ENCODE peak calls at places on chromosome 7, in six cellular contexts. J is ovary, I is hepatocyte, T is lower lobe of right lung, U is right cardiac atrium, L is GM23248. M is an unnamed sample.

GRCh38 chr7:45594780-45595535 is 20.8 kb downstream of the ADCY1 start:
- DNase-seq in J (no peak), T (no peak), L (no peak), U (no peak), I (no peak), M (no peak)

GRCh38 chr7:70738080-70738479 is 393.9 kb upstream of the GALNT17 start:
- DNase-seq in L (peak; percentile 74), J (no peak), U (no peak), T (no peak), I (peak; percentile 41), M (no peak)

GRCh38 chr7:79452495-79453265 is 787 bp downstream of the MAGI2 start:
- DNase-seq in T (peak; percentile 42), J (peak; percentile 57), L (peak; percentile 65), I (peak; percentile 46), U (peak; percentile 66), M (peak; percentile 13)

GRCh38 chr7:32588657-32589056 is 93.4 kb downstream of the AVL9 start:
- DNase-seq in L (peak; percentile 81), T (no peak), I (peak; percentile 16), U (no peak), J (no peak), M (no peak)

GRCh38 chr7:123871998-123872867 is 27.3 kb downstream of the HYAL4 start:
- DNase-seq in J (peak; percentile 31), U (peak; percentile 44), I (peak; percentile 77), L (peak; percentile 50), T (no peak), M (peak; percentile 75)

GRCh38 chr7:25727876-25728275 is 424.1 kb upstream of the NFE2L3 start:
- DNase-seq in T (no peak), L (no peak), U (no peak), I (no peak), J (no peak), M (peak; percentile 36)

GRCh38 chr7:116101709-116102108 is 71.1 kb upstream of the TFEC start:
- DNase-seq in J (no peak), I (no peak), U (no peak), L (peak; percentile 83), T (no peak), M (no peak)

GRCh38 chr7:4880218-4880617 is 3.3 kb downstream of the RADIL start:
- DNase-seq in T (peak; percentile 54), I (no peak), J (no peak), L (no peak), U (no peak), M (no peak)

GRCh38 chr7:76031964-76032363 is 15.8 kb downstream of the STYXL1 start:
- DNase-seq in T (no peak), I (no peak), U (no peak), J (no peak), L (no peak), M (no peak)

GRCh38 chr7:32891800-32892520 is 400 bp upstream of the KBTBD2 start:
- DNase-seq in L (peak; percentile 99), I (peak; percentile 98), T (peak; percentile 98), J (peak; percentile 96), U (peak; percentile 99), M (peak; percentile 99)

GRCh38 chr7:84113906-84114875 is 80.4 kb downstream of the SEMA3A start:
- DNase-seq in T (no peak), L (no peak), I (no peak), U (no peak), J (no peak), M (peak; percentile 8)

GRCh38 chr7:35736725-35737124 is 41.8 kb upstream of the HERPUD2 start:
- DNase-seq in L (peak; percentile 61), J (no peak), T (no peak), I (peak; percentile 53), U (no peak), M (no peak)

GRCh38 chr7:77797734-77798393 is 370 bp downstream of the TMEM60 start:
- DNase-seq in T (no peak), L (peak; percentile 68), J (no peak), U (no peak), I (no peak), M (no peak)

GRCh38 chr7:128938524-128939074 is 872 bp downstream of the IRF5 start:
- DNase-seq in I (no peak), U (peak; percentile 70), T (peak; percentile 70), L (peak; percentile 22), J (no peak), M (no peak)

GRCh38 chr7:71886066-71886465 is 526.1 kb downstream of the CALN1 start:
- DNase-seq in T (no peak), I (no peak), L (no peak), J (no peak), U (no peak), M (no peak)

GRCh38 chr7:68868975-68869374 is 729.3 kb upstream of the AUTS2 start:
- DNase-seq in L (no peak), J (no peak), I (no peak), U (no peak), T (no peak), M (no peak)

GRCh38 chr7:69732203-69732602 is 133.9 kb downstream of the AUTS2 start:
- DNase-seq in I (peak; percentile 66), T (no peak), L (no peak), U (no peak), J (no peak), M (no peak)

GRCh38 chr7:22566176-22566575 is 66.2 kb upstream of the STEAP1B start:
- DNase-seq in I (no peak), U (no peak), L (no peak), J (no peak), T (no peak), M (no peak)

GRCh38 chr7:17369686-17370426 is 71.4 kb downstream of the AHR start:
- DNase-seq in L (peak; percentile 95), I (peak; percentile 74), T (no peak), U (no peak), J (peak; percentile 29), M (no peak)

GRCh38 chr7:151076863-151077704 is 3.5 kb downstream of the FASTK start:
- DNase-seq in T (no peak), J (peak; percentile 36), U (peak; percentile 73), I (no peak), L (peak; percentile 49), M (no peak)

GRCh38 chr7:102111758-102112119 is 174.9 kb upstream of the SH2B2 start:
- DNase-seq in I (no peak), T (no peak), L (no peak), U (no peak), J (no peak), M (no peak)

GRCh38 chr7:2255145-2256139 is 13.4 kb downstream of the NUDT1 start:
- DNase-seq in I (no peak), L (no peak), J (no peak), T (no peak), U (peak; percentile 33), M (no peak)

GRCh38 chr7:2253525-2254244 is 11.7 kb downstream of the NUDT1 start:
- DNase-seq in L (no peak), I (no peak), U (no peak), T (no peak), J (no peak), M (no peak)

GRCh38 chr7:2256306-2257045 is 14.4 kb downstream of the NUDT1 start:
- DNase-seq in U (no peak), J (no peak), I (no peak), T (no peak), L (no peak), M (no peak)

GRCh38 chr7:2253021-2253420 is 11.0 kb downstream of the NUDT1 start:
- DNase-seq in J (no peak), U (no peak), I (no peak), T (no peak), L (no peak), M (no peak)

GRCh38 chr7:2254429-2255144 is 12.6 kb downstream of the NUDT1 start:
- DNase-seq in T (no peak), J (no peak), L (no peak), U (peak; percentile 33), I (no peak), M (no peak)
- H3K4me1 ChIP-seq in T (peaks cover 2% of the 10 kb centered on the region), J (no peaks in the 10 kb centered on the region), L (peaks cover 6% of the 10 kb centered on the region), U (no peaks in the 10 kb centered on the region), I (no peaks in the 10 kb centered on the region), M (no peaks in the 10 kb centered on the region)

GRCh38 chr7:6480323-6480660 is 32.5 kb upstream of the DAGLB start:
- DNase-seq in U (no peak), J (no peak), T (no peak), L (peak; percentile 54), I (no peak), M (no peak)

GRCh38 chr7:6479067-6479466 is 31.3 kb upstream of the DAGLB start:
- DNase-seq in J (no peak), T (no peak), U (no peak), I (no peak), L (no peak), M (no peak)

GRCh38 chr7:6482743-6483119 is 35.0 kb upstream of the DAGLB start:
- DNase-seq in I (no peak), U (no peak), L (peak; percentile 33), J (no peak), T (no peak), M (no peak)

GRCh38 chr7:6482307-6482706 is 34.6 kb upstream of the DAGLB start:
- DNase-seq in J (no peak), I (peak; percentile 60), U (no peak), T (no peak), L (peak; percentile 37), M (no peak)

GRCh38 chr7:6481445-6481844 is 33.7 kb upstream of the DAGLB start:
- DNase-seq in T (no peak), U (no peak), L (no peak), J (no peak), I (no peak), M (no peak)
- H3K4me1 ChIP-seq in T (peaks cover 54% of the 10 kb centered on the region), U (peaks cover 6% of the 10 kb centered on the region), L (peaks cover 52% of the 10 kb centered on the region), J (peaks cover 15% of the 10 kb centered on the region), I (peaks cover 35% of the 10 kb centered on the region), M (peaks cover 21% of the 10 kb centered on the region)

DNA sequence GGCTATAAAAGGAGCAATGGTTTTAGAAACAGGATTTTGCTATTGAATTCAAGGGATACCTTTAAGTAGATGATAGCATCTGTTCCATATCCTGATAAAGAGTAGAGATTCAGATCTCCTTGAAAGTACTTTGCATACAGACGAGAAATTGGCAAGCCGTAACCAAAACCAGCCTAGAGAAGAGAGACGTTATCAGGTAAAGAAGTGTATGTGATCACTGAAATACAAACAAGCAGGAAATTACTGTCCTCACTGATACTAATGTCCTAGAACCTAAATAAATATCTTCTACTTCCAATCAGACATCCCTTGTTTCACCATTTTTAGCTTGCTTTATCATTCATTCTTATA is 9.4 kb downstream of the PDK4 start:
- DNase-seq in T (no peak), U (no peak), I (no peak), J (no peak), L (no peak), M (no peak)
- H3K4me1 ChIP-seq in T (peaks cover 56% of the 10 kb centered on the region), U (peaks cover 3% of the 10 kb centered on the region), I (peaks cover 7% of the 10 kb centered on the region), J (peaks cover 6% of the 10 kb centered on the region), L (no peaks in the 10 kb centered on the region), M (no peaks in the 10 kb centered on the region)

DNA sequence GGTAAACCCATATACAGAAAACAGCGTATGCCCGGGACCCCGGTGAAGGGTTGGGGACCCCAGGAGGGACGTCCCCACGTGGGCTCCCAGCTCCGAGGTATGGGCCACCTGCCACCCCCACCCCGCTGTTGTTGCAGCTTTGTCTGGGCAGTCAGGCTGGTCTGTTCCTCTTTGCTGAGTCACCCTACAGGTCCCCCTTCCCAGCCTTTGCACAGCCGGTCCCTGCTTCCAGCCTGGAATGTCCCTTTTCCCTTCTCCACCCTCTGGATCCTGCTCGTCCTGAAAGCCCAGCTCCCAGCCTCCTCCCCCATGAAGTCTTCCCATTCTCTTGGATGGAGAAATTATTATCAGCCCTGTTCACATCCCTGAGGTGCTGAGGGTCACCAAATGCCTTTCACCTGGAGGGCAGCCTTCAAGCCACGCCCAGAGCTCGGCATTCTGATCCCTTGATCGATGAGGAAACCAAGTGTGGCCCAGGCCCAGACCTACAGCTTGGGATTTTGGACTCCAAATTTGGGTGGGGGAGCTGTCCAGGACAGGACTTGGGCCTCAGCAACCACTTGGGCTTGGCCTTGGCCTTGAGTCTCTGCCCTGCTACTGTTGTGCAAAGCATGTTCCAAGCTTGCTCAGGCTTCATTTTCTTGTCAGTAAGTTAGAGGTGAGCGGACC is 2.6 kb downstream of the CLDN4 start:
- DNase-seq in U (no peak), I (peak; percentile 78), J (no peak), L (no peak), T (no peak), M (no peak)
- H3K4me1 ChIP-seq in U (no peaks in the 10 kb centered on the region), I (peaks cover 19% of the 10 kb centered on the region), J (peaks cover 8% of the 10 kb centered on the region), L (no peaks in the 10 kb centered on the region), T (peaks cover 19% of the 10 kb centered on the region), M (peaks cover 11% of the 10 kb centered on the region)

M was measured in SJCRH30.